ENCODE peak calls at places on chromosomes 5 and 9, in four cellular contexts. Y, A, F and Z are unnamed samples.

GRCh38 chr9:27247756-27248155 is 49.2 kb downstream of the EQTN start:
- DNase-seq in Y (peak; percentile 56), A (no peak), F (no peak), Z (peak; percentile 42)

GRCh38 chr9:129140397-129141065 is 29.3 kb downstream of the PTPA start:
- DNase-seq in Y (peak; percentile 21), A (no peak), F (no peak), Z (peak; percentile 39)

GRCh38 chr9:126932871-126933321 is 18.3 kb downstream of the RALGPS1 start:
- DNase-seq in Y (no peak), A (no peak), F (no peak), Z (no peak)

GRCh38 chr5:139835656-139836055 is 40.0 kb downstream of the PSD2 start:
- DNase-seq in Y (no peak), A (no peak), F (no peak), Z (no peak)

GRCh38 chr5:130337179-130337888 is 433.1 kb downstream of the CHSY3 start:
- DNase-seq in Y (no peak), A (no peak), F (no peak), Z (peak; percentile 58)

GRCh38 chr9:38682713-38683112 is 37.2 kb downstream of the FAM240B start:
- DNase-seq in Y (no peak), A (no peak), F (no peak), Z (peak; percentile 71)

GRCh38 chr5:132275367-132276220 is 18.1 kb downstream of the PDLIM4 start:
- DNase-seq in Y (no peak), A (no peak), F (no peak), Z (no peak)

GRCh38 chr5:115685966-115686691 is 60.3 kb upstream of the TMED7 start:
- DNase-seq in Y (no peak), A (no peak), F (no peak), Z (peak; percentile 25)

GRCh38 chr9:112755675-112756074 is 5.1 kb downstream of the SNX30 start:
- DNase-seq in Y (no peak), A (no peak), F (no peak), Z (no peak)